ENCODE peak calls at places on chromosomes 7 and 10, in four cellular contexts. F is WTC11, A is K562, S is HepG2. V is an unnamed sample.

GRCh38 chr7:55476071-55476803 is 96.1 kb downstream of the VOPP1 start:
- DNase-seq in F (no peak), S (no peak), A (no peak), V (no peak)

GRCh38 chr10:74704629-74705360 is 121.6 kb upstream of the KAT6B start:
- DNase-seq in A (no peak), F (no peak), S (peak), V (no peak)

GRCh38 chr10:79378647-79379511 is 31.6 kb downstream of the PPIF start:
- DNase-seq in S (no peak), A (no peak), F (no peak), V (no peak)

GRCh38 chr10:37222046-37222445 is 96.6 kb downstream of the ANKRD30A start:
- DNase-seq in A (no peak), S (no peak), F (no peak), V (no peak)

GRCh38 chr7:51070163-51070562 is 246.4 kb downstream of the COBL start:
- DNase-seq in S (no peak), A (no peak), F (no peak), V (no peak)

GRCh38 chr7:66804001-66804400 is 63.5 kb downstream of the RABGEF1 start:
- DNase-seq in F (no peak), A (no peak), S (no peak), V (no peak)

GRCh38 chr10:47406870-47407648 is 23.0 kb upstream of the ZNF488 start:
- DNase-seq in F (no peak), S (peak), A (peak), V (no peak)

GRCh38 chr10:88793747-88794299 is 8.7 kb upstream of the LIPM start:
- DNase-seq in A (no peak), S (no peak), F (no peak), V (no peak)

GRCh38 chr10:3782456-3783312 is 2.3 kb downstream of the KLF6 start:
- DNase-seq in A (peak), S (peak), F (no peak), V (no peak)

DNA sequence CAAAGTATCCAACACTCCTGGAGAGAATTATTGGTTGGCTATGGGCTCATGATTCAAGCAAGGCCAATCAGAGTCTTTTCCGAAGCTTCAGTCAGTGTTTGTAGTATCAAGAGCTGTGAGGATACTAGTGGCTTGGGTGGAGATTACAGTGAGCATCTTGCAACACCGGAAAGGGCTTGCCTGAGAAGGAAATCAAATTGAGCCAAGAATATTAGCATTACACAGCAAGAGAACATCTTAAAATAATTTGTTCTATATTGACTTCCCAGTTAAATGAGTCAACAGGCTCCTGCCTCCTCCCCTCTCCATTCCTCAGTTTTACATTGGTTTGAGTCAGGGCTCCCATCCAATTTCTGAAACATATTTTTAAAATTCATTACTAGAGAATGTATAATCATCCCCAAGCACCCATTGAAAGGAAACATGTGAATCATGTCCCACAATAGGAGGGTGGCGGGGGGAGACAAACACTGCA is 127.4 kb downstream of the ELAPOR2 start:
- DNase-seq in A (no peak), S (no peak), F (no peak), V (no peak)
- TF ChIP-seq SP1 in A (no peak), S (no peak), F (no peak), V (no peak)

DNA sequence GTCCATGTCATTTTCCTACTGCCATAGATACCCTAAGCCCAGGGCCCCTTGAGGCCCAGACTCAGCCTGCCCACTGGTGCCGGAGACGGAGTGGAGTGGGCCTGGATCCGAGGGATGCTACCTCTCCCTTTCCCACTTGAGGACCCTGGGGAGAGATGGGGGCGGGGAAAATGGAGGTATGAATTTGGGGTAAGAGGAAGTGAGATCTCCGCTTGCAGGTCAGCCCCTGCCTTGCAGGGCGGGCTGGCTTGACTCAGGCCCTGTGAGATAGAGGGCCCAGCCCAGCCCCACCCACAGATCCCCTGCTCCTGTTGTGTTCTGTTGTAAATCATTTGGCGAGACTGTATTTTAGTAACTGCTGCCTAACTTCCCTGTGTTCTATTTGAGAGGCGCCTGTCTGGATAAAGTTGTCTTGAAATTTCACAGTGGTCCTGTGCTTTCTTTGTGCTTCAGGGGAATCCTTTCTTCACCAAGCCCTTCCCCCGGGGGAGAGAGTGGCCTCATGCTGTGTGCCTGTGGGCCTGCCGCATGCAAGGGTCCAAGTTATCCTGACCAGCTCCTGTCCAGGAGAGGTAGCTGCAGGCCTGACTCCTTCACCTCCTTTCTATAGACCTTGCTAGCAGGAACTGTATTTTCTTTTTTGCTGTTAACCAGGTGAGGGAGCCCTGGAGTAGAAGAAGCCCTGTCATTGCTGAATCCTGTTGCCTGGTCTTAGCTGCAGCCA is 13.3 kb downstream of the YKT6 start:
- DNase-seq in F (peak), A (peak), S (peak), V (peak)
- TF ChIP-seq ELF4 in F (no peak), A (no peak), S (no peak), V (no peak)

GRCh38 chr10:97184971-97185325 is 811 bp downstream of the SLIT1 start:
- DNase-seq in S (no peak), F (peak), A (no peak), V (no peak)

GRCh38 chr10:97185326-97186058 is at the start of gene SLIT1:
- DNase-seq in A (no peak), F (peak), S (no peak), V (peak)

GRCh38 chr10:97186911-97187310 is 1.2 kb upstream of the SLIT1 start:
- DNase-seq in F (no peak), A (no peak), S (no peak), V (no peak)

GRCh38 chr10:97190452-97190851 is 4.7 kb upstream of the SLIT1 start:
- DNase-seq in A (no peak), S (no peak), F (no peak), V (no peak)

DNA sequence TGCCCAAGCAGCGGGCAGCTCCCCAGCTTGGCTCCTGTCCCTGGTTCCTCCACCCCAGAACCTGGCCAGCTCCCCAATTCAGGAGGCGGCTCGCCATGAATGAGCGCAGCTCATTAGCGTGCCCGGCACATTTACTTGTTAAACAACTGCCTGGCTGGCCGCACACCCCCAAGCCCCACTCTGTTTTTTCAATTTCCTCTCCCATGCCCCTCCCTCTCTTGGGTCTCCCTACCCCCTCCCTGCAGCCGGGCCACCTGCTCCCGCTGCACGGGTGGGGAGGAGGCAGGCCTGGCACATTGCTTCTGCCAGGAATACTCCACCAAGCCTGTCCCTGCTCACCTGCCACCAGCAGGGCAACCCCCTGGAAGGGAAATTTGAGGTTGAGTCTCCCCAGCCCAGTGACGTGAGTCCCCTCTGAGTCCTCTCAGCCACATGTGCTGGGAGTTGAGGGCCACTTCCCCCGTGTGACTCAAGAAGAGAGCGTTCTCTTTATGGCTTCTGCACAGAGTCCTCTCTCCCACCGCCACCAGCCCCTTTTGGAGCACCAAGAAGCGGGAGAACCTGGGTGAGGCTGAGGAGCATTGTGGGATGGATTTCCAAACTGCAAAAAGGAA is 2.6 kb upstream of the SLIT1 start:
- DNase-seq in S (no peak), A (no peak), F (no peak), V (no peak)
- TF ChIP-seq SP1 in S (no peak), A (no peak), F (no peak), V (no peak)

GRCh38 chr10:5476918-5477525 is 22.3 kb downstream of the CALML5 start:
- DNase-seq in F (no peak), S (no peak), A (no peak), V (no peak)

GRCh38 chr10:5479481-5480161 is 19.7 kb downstream of the CALML5 start:
- DNase-seq in F (no peak), A (peak), S (no peak), V (no peak)

GRCh38 chr10:5480162-5480931 is 19.0 kb downstream of the CALML5 start:
- DNase-seq in S (no peak), F (no peak), A (peak), V (no peak)

GRCh38 chr10:5478694-5479305 is 20.6 kb downstream of the CALML5 start:
- DNase-seq in F (no peak), A (no peak), S (no peak), V (no peak)

GRCh38 chr10:5477948-5478693 is 21.2 kb downstream of the CALML5 start:
- DNase-seq in A (peak), F (no peak), S (no peak), V (no peak)
- TF ChIP-seq ELF4 in A (no peak), F (no peak), S (no peak), V (no peak)

GRCh38 chr7:108598858-108599257 is 29.2 kb downstream of the DNAJB9 start:
- DNase-seq in F (no peak), A (no peak), S (no peak), V (no peak)

GRCh38 chr7:108603922-108604684 is 34.4 kb downstream of the DNAJB9 start:
- DNase-seq in A (no peak), F (no peak), S (no peak), V (no peak)

GRCh38 chr7:108598153-108598552 is 28.5 kb downstream of the DNAJB9 start:
- DNase-seq in A (no peak), S (no peak), F (no peak), V (no peak)

GRCh38 chr7:108596560-108596959 is 26.9 kb downstream of the DNAJB9 start:
- DNase-seq in F (no peak), S (no peak), A (no peak), V (no peak)

DNA sequence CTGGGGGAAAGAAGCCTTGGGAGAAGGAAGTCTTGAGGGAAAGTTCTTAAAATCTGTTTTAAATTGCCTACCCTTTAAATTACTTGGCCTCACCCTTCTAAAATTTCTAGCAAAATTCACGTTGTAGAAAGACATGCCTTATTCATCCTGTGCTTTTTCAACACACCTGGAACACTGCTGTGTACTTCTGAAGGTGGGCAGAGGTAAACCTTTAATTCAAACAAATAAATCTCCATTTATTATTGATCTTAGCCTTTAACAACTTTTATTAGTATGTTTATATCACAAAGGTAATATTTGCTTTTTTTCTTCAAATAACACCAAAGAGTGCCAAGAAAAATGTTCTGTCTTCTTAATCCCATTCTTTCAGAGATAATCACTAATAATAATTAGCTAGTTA is 30.7 kb downstream of the DNAJB9 start:
- DNase-seq in S (no peak), A (no peak), F (no peak), V (no peak)
- TF ChIP-seq SP1 in S (no peak), A (no peak), F (no peak), V (no peak)

DNA sequence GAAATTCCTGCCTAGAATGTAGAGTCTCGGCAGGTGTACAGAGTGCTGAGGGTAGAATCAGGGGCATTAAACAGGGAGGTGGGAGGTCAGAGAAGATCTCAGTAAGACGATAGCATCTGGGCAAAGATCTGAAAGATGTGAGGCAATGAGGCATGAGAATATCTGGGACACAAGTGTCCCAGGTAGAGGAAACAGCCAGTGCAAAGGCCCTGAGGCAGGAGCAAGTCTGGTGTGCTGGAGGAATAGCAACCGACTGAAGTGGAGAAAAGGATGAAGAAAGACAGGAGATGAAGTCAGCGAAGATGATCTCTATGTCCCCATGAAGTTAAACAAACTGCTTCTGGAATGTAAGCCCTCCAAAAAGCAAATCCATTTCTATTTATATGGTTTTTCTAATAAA is 84.4 kb downstream of the USP6NL start:
- DNase-seq in S (no peak), A (no peak), F (no peak), V (no peak)
- TF ChIP-seq ELF4 in S (no peak), A (no peak), F (no peak), V (no peak)

GRCh38 chr10:101939718-101940117 is 96.1 kb upstream of the KCNIP2 start:
- DNase-seq in S (no peak), A (no peak), F (no peak), V (no peak)
- TF ChIP-seq SP1 in S (no peak), A (no peak), F (no peak), V (no peak)

GRCh38 chr7:70612811-70613210 is 519.1 kb upstream of the GALNT17 start:
- DNase-seq in A (no peak), S (no peak), F (no peak), V (no peak)

GRCh38 chr7:70618020-70618551 is 513.9 kb upstream of the GALNT17 start:
- DNase-seq in A (no peak), S (no peak), F (no peak), V (no peak)

GRCh38 chr7:70615066-70615465 is 516.9 kb upstream of the GALNT17 start:
- DNase-seq in S (no peak), A (no peak), F (no peak), V (no peak)

GRCh38 chr7:70616821-70617220 is 515.1 kb upstream of the GALNT17 start:
- DNase-seq in S (no peak), A (no peak), F (no peak), V (no peak)

GRCh38 chr7:70614237-70614984 is 517.5 kb upstream of the GALNT17 start:
- DNase-seq in S (no peak), A (no peak), F (peak), V (no peak)
- TF ChIP-seq ELF4 in S (no peak), A (no peak), F (no peak), V (no peak)

V was measured in HEK293T.